ENCODE peak calls at places on chromosomes 13 and 19, in six cellular contexts. One of them, this sample, is unnamed.

GRCh38 chr19:36986601-36987000 is 70.5 kb downstream of the ZNF568 start:
- DNase-seq in dorsolateral prefrontal cortex: no peak
- DNase-seq in CD8-positive, alpha-beta T cell: no peak
- DNase-seq in A549: no peak
- DNase-seq in fibroblast of lung: no peak
- DNase-seq in IMR-90: no peak
- DNase-seq in this sample: no peak

GRCh38 chr19:49951806-49952474 is 9.0 kb downstream of the SIGLEC11 start:
- DNase-seq in dorsolateral prefrontal cortex: no peak
- DNase-seq in IMR-90: no peak
- DNase-seq in A549: no peak
- DNase-seq in CD8-positive, alpha-beta T cell: no peak
- DNase-seq in fibroblast of lung: no peak
- DNase-seq in this sample: no peak

GRCh38 chr19:10113964-10114650 is 2.6 kb downstream of the P2RY11 start:
- DNase-seq in dorsolateral prefrontal cortex: no peak
- DNase-seq in IMR-90: no peak
- DNase-seq in fibroblast of lung: no peak
- DNase-seq in CD8-positive, alpha-beta T cell: no peak
- DNase-seq in A549: no peak
- DNase-seq in this sample: no peak

GRCh38 chr19:5968431-5969373 is 9.2 kb downstream of the RANBP3 start:
- DNase-seq in dorsolateral prefrontal cortex: no peak
- DNase-seq in A549: no peak
- DNase-seq in IMR-90: no peak
- DNase-seq in fibroblast of lung: no peak
- DNase-seq in CD8-positive, alpha-beta T cell: no peak
- DNase-seq in this sample: no peak

GRCh38 chr13:26230703-26231102 is 8.6 kb upstream of the RNF6 start:
- DNase-seq in IMR-90: no peak
- DNase-seq in dorsolateral prefrontal cortex: no peak
- DNase-seq in A549: no peak
- DNase-seq in fibroblast of lung: no peak
- DNase-seq in CD8-positive, alpha-beta T cell: no peak
- DNase-seq in this sample: no peak

GRCh38 chr13:113921763-113922162 is 52.1 kb downstream of the C13orf46 start:
- DNase-seq in IMR-90: no peak
- DNase-seq in dorsolateral prefrontal cortex: no peak
- DNase-seq in CD8-positive, alpha-beta T cell: no peak
- DNase-seq in fibroblast of lung: no peak
- DNase-seq in A549: no peak
- DNase-seq in this sample: no peak

GRCh38 chr19:4393947-4394590 is 6.3 kb downstream of the SH3GL1 start:
- DNase-seq in fibroblast of lung: peak; percentile 54
- DNase-seq in A549: no peak
- DNase-seq in dorsolateral prefrontal cortex: no peak
- DNase-seq in CD8-positive, alpha-beta T cell: no peak
- DNase-seq in IMR-90: no peak
- DNase-seq in this sample: no peak

GRCh38 chr13:25732146-25732865 is 319.5 kb downstream of the SHISA2 start:
- DNase-seq in IMR-90: peak; percentile 2
- DNase-seq in CD8-positive, alpha-beta T cell: no peak
- DNase-seq in A549: no peak
- DNase-seq in dorsolateral prefrontal cortex: no peak
- DNase-seq in fibroblast of lung: peak; percentile 40
- DNase-seq in this sample: no peak

GRCh38 chr13:40662866-40663265 is 3.6 kb downstream of the FOXO1 start:
- DNase-seq in CD8-positive, alpha-beta T cell: no peak
- DNase-seq in fibroblast of lung: no peak
- DNase-seq in dorsolateral prefrontal cortex: no peak
- DNase-seq in IMR-90: no peak
- DNase-seq in A549: no peak
- DNase-seq in this sample: no peak

GRCh38 chr13:36101157-36101556 is 30.0 kb downstream of the DCLK1 start:
- DNase-seq in A549: no peak
- DNase-seq in CD8-positive, alpha-beta T cell: no peak
- DNase-seq in IMR-90: no peak
- DNase-seq in fibroblast of lung: no peak
- DNase-seq in dorsolateral prefrontal cortex: no peak
- DNase-seq in this sample: no peak

GRCh38 chr19:54035215-54036178 is 28.2 kb downstream of the VSTM1 start:
- DNase-seq in dorsolateral prefrontal cortex: no peak
- DNase-seq in A549: no peak
- DNase-seq in CD8-positive, alpha-beta T cell: no peak
- DNase-seq in IMR-90: peak; percentile 78
- DNase-seq in fibroblast of lung: peak; percentile 77
- DNase-seq in this sample: peak; percentile 79

GRCh38 chr19:18167975-18168645 is 5.5 kb upstream of the IFI30 start:
- DNase-seq in IMR-90: peak; percentile 16
- DNase-seq in dorsolateral prefrontal cortex: no peak
- DNase-seq in CD8-positive, alpha-beta T cell: peak; percentile 53
- DNase-seq in fibroblast of lung: no peak
- DNase-seq in A549: peak; percentile 81
- DNase-seq in this sample: no peak

GRCh38 chr19:611506-611869 is 21.8 kb downstream of the HCN2 start:
- DNase-seq in IMR-90: peak; percentile 96
- DNase-seq in A549: no peak
- DNase-seq in fibroblast of lung: peak; percentile 87
- DNase-seq in CD8-positive, alpha-beta T cell: peak; percentile 71
- DNase-seq in dorsolateral prefrontal cortex: no peak
- DNase-seq in this sample: peak; percentile 56

GRCh38 chr13:73366241-73366640 is 307.4 kb downstream of the KLF5 start:
- DNase-seq in dorsolateral prefrontal cortex: no peak
- DNase-seq in CD8-positive, alpha-beta T cell: no peak
- DNase-seq in IMR-90: no peak
- DNase-seq in A549: no peak
- DNase-seq in fibroblast of lung: no peak
- DNase-seq in this sample: no peak

GRCh38 chr19:28581468-28581770 is 631.5 kb downstream of the UQCRFS1 start:
- DNase-seq in IMR-90: no peak
- DNase-seq in fibroblast of lung: no peak
- DNase-seq in dorsolateral prefrontal cortex: no peak
- DNase-seq in CD8-positive, alpha-beta T cell: no peak
- DNase-seq in A549: no peak
- DNase-seq in this sample: no peak

GRCh38 chr13:112445411-112446271 is 69.5 kb downstream of the SPACA7 start:
- DNase-seq in CD8-positive, alpha-beta T cell: no peak
- DNase-seq in fibroblast of lung: no peak
- DNase-seq in IMR-90: no peak
- DNase-seq in A549: no peak
- DNase-seq in dorsolateral prefrontal cortex: no peak
- DNase-seq in this sample: no peak

GRCh38 chr19:3748965-3749364 is 12.5 kb downstream of the APBA3 start:
- DNase-seq in A549: no peak
- DNase-seq in IMR-90: no peak
- DNase-seq in dorsolateral prefrontal cortex: no peak
- DNase-seq in fibroblast of lung: no peak
- DNase-seq in CD8-positive, alpha-beta T cell: no peak
- DNase-seq in this sample: no peak

GRCh38 chr13:109567315-109567714 is 219.1 kb downstream of the IRS2 start:
- DNase-seq in IMR-90: no peak
- DNase-seq in dorsolateral prefrontal cortex: no peak
- DNase-seq in fibroblast of lung: peak; percentile 22
- DNase-seq in CD8-positive, alpha-beta T cell: no peak
- DNase-seq in A549: no peak
- DNase-seq in this sample: no peak

GRCh38 chr13:51577690-51578089 is 6.6 kb upstream of the WDFY2 start:
- DNase-seq in CD8-positive, alpha-beta T cell: no peak
- DNase-seq in A549: no peak
- DNase-seq in IMR-90: no peak
- DNase-seq in fibroblast of lung: no peak
- DNase-seq in dorsolateral prefrontal cortex: no peak
- DNase-seq in this sample: no peak

DNA sequence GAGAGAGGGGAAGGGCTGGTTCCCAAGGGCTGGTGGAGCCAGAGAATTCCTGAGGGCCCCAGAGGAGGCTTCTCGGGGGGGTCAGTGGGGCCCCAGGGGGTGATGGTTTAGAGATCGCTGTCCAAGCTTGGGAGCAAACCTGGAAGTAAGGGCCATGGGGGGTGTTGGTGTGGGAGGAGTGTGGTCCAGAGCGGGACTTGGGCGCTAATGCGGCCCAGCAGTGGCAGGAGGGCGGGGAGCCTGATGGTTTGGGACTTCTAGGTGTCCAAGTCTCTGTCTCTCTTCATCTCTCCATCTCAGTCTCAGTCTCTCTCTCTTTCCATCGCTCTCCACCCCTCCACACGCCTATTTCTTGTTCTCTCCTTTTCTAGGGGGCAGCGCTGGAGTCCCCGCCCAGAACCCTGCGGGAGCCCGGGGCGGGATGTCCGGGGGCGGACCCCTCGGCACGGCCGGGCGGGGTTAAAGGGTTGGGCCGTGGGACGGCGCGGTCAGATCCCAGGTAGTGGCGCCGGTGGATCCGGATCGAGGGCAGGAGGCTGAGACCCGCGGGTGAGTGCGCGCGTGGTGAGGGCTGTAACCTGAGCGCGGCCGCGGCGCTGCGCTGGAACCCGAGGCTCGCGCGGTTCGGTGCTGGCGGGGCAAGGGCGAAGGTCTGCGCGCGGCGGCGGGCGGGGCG is at the start of gene CYP4F22:
- DNase-seq in IMR-90: no peak
- DNase-seq in A549: no peak
- DNase-seq in CD8-positive, alpha-beta T cell: no peak
- DNase-seq in dorsolateral prefrontal cortex: no peak
- DNase-seq in fibroblast of lung: no peak
- DNase-seq in this sample: no peak
- H3K4me3 ChIP-seq in IMR-90: no peak within 1 kb of the TSS
- H3K4me3 ChIP-seq in A549: peak within 1 kb of the TSS; percentile 44
- H3K4me3 ChIP-seq in CD8-positive, alpha-beta T cell: peak within 1 kb of the TSS; percentile 53
- H3K4me3 ChIP-seq in dorsolateral prefrontal cortex: no peak within 1 kb of the TSS
- H3K4me3 ChIP-seq in fibroblast of lung: no peak within 1 kb of the TSS
- H3K4me3 ChIP-seq in this sample: no peak within 1 kb of the TSS

GRCh38 chr19:15479391-15480345 is at the start of gene PGLYRP2:
- DNase-seq in fibroblast of lung: no peak
- DNase-seq in A549: no peak
- DNase-seq in IMR-90: no peak
- DNase-seq in dorsolateral prefrontal cortex: no peak
- DNase-seq in CD8-positive, alpha-beta T cell: peak; percentile 31
- DNase-seq in this sample: no peak
- TF ChIP-seq CTCF in fibroblast of lung: no peak
- TF ChIP-seq CTCF in A549: no peak
- TF ChIP-seq CTCF in IMR-90: no peak
- TF ChIP-seq CTCF in dorsolateral prefrontal cortex: peak; percentile 34
- TF ChIP-seq CTCF in CD8-positive, alpha-beta T cell: no peak
- TF ChIP-seq CTCF in this sample: no peak

GRCh38 chr19:40721936-40722661 is 5.2 kb downstream of the ITPKC start:
- DNase-seq in A549: no peak
- DNase-seq in fibroblast of lung: no peak
- DNase-seq in dorsolateral prefrontal cortex: no peak
- DNase-seq in IMR-90: peak; percentile 41
- DNase-seq in CD8-positive, alpha-beta T cell: no peak
- DNase-seq in this sample: no peak
- H3K4me3 ChIP-seq in A549: no peak overlapping the region
- H3K4me3 ChIP-seq in fibroblast of lung: peak overlapping the region; percentile 33
- H3K4me3 ChIP-seq in dorsolateral prefrontal cortex: no peak overlapping the region
- H3K4me3 ChIP-seq in IMR-90: no peak overlapping the region
- H3K4me3 ChIP-seq in CD8-positive, alpha-beta T cell: no peak overlapping the region
- H3K4me3 ChIP-seq in this sample: peak overlapping the region; percentile 19

DNA sequence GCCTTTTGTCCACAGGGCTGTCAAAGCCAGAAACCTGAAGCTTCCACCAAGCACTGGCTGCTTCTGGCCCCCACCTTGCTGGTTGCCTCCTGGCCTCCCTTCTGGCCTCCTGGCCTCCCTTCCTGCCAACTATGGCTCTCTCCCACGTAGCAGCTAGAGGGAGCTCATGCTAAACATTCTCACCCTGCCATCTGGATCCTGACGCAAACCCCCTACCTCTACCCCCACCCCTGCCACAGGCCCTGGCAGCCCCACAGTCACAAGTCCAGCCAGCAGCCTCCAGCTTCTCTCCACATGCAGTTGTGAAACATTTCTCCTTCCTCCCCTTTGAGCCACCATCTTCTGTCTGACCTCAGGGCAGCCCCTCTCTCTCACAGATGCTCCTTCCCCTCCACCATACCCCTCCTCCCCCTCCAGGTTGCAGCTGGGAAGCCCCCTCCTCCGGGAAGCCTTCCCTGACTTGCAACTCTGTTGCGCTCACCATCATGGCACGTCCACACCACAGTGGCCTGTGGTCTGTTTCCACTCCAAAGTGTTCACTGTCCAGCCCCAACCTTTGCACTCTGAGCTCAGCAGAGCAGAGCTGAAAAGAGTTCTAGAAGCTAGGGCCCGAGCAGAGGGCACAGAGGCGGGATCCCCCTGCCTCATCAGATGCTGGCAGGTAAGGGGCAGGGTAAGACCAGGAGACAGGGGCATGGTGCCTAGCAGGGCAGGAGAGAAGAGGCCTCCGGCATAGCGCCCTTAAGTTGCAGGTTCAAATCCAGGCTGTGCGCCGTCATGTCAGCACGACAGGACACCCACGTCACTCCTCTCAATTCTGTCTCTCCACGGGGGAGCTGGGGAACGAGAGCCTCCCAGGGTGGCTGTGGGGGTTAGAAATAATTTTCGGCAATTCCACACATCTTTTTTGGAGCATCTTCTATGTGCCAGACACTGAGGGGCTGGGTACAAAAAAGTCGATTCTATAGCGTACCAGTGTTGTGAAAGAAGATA is 7.3 kb downstream of the ADGRL1 start:
- DNase-seq in IMR-90: no peak
- DNase-seq in CD8-positive, alpha-beta T cell: no peak
- DNase-seq in A549: no peak
- DNase-seq in fibroblast of lung: peak; percentile 43
- DNase-seq in dorsolateral prefrontal cortex: no peak
- DNase-seq in this sample: no peak
- TF ChIP-seq CTCF in IMR-90: no peak
- TF ChIP-seq CTCF in CD8-positive, alpha-beta T cell: no peak
- TF ChIP-seq CTCF in A549: no peak
- TF ChIP-seq CTCF in fibroblast of lung: peak; percentile 27
- TF ChIP-seq CTCF in dorsolateral prefrontal cortex: peak; percentile 31
- TF ChIP-seq CTCF in this sample: peak; percentile 29

DNA sequence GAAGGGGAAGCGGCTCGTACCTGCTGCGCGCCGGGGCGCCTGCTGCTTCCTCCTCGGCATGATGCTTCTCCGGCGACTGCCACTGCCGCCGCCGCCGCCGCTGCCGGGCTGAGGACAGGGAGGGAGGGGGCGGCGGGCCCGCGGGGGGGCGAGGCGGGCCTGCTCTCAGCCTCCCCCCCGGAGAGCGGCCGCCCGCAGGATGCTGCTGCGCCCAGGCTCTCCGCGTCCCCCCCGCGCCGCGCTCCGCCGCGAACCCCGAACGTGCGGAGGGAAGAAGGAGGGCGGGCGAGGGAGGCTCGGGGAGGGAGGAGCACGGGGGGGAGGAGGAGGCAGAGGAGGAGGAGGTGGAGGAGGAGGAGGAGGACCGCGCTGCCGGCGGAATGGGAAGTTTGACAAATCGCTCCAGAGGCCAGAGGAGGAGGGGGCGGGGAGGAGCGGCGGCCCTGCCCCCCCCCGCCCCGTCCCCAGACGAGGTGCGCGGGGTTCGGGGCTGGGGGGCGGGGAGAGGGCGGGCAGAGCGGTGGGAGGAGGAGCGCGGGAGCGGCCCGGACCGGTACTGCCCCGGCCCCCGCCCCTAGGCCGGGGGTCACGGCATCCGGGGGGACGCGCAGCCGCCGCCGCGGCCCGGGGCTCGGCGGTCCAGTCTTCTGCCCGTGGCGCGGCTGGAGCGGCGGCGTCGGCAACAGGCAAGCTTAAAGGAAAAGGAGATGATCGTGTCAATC is at the start of gene TSHZ3:
- DNase-seq in A549: peak; percentile 43
- DNase-seq in fibroblast of lung: peak; percentile 92
- DNase-seq in IMR-90: peak; percentile 87
- DNase-seq in dorsolateral prefrontal cortex: no peak
- DNase-seq in CD8-positive, alpha-beta T cell: peak; percentile 38
- DNase-seq in this sample: no peak
- H3K4me3 ChIP-seq in A549: peak within 1 kb of the TSS; percentile 84
- H3K4me3 ChIP-seq in fibroblast of lung: peak within 1 kb of the TSS; percentile 91
- H3K4me3 ChIP-seq in IMR-90: peak within 1 kb of the TSS; percentile 93
- H3K4me3 ChIP-seq in dorsolateral prefrontal cortex: peak within 1 kb of the TSS; percentile 75
- H3K4me3 ChIP-seq in CD8-positive, alpha-beta T cell: peak within 1 kb of the TSS; percentile 37
- H3K4me3 ChIP-seq in this sample: peak within 1 kb of the TSS; percentile 61

This sample was measured in HFF-Myc.